ENCODE peak calls at places on chromosome 14, in six cellular contexts. S is dorsolateral prefrontal cortex, J is psoas muscle, G is pancreas, C is stomach, P is HCT116. L is an unnamed sample.

GRCh38 chr14:97178781-97179180 is 381.6 kb downstream of the VRK1 start:
- DNase-seq in S (no peak), J (no peak), G (no peak), C (no peak), P (no peak), L (no peak)

GRCh38 chr14:60485600-60486251 is at the start of gene C14orf39:
- DNase-seq in S (no peak), J (peak), G (no peak), C (no peak), P (no peak), L (no peak)

GRCh38 chr14:65469903-65470302 is 57.4 kb downstream of the FUT8 start:
- DNase-seq in S (peak), J (no peak), G (no peak), C (no peak), P (no peak), L (no peak)

GRCh38 chr14:86777950-86778602 is 1214.9 kb downstream of the GALC start:
- DNase-seq in S (no peak), J (no peak), G (no peak), C (no peak), P (no peak), L (no peak)

GRCh38 chr14:73787760-73788508 is 63.7 kb upstream of the PTGR2 start:
- DNase-seq in S (no peak), J (no peak), G (no peak), C (no peak), P (no peak), L (no peak)

GRCh38 chr14:40987481-40987880 is 619.2 kb upstream of the LRFN5 start:
- DNase-seq in S (no peak), J (no peak), G (no peak), C (no peak), P (no peak), L (no peak)

GRCh38 chr14:57898837-57899572 is 33.1 kb upstream of the SLC35F4 start:
- DNase-seq in S (no peak), J (no peak), G (no peak), C (no peak), P (no peak), L (no peak)

GRCh38 chr14:56422703-56423213 is 156.8 kb upstream of the TMEM260 start:
- DNase-seq in S (peak), J (peak), G (peak), C (peak), P (peak), L (peak)

GRCh38 chr14:102251161-102251560 is 53.8 kb downstream of the MOK start:
- DNase-seq in S (no peak), J (no peak), G (no peak), C (no peak), P (no peak), L (no peak)

GRCh38 chr14:64762044-64763034 is 58.1 kb downstream of the PLEKHG3 start:
- DNase-seq in S (peak), J (peak), G (peak), C (peak), P (peak), L (peak)

GRCh38 chr14:60616326-60617044 is 32.8 kb downstream of the SIX1 start:
- DNase-seq in S (no peak), J (no peak), G (no peak), C (no peak), P (no peak), L (no peak)

GRCh38 chr14:89564291-89564957 is 147.4 kb upstream of the FOXN3 start:
- DNase-seq in S (no peak), J (no peak), G (no peak), C (no peak), P (no peak), L (no peak)

GRCh38 chr14:105470812-105471771 is 3.5 kb upstream of the CRIP2 start:
- DNase-seq in S (no peak), J (no peak), G (peak), C (no peak), P (no peak), L (no peak)

GRCh38 chr14:84409435-84409834 is 1120.5 kb upstream of the FLRT2 start:
- DNase-seq in S (no peak), J (no peak), G (no peak), C (no peak), P (no peak), L (no peak)

GRCh38 chr14:69518341-69519101 is 34.0 kb downstream of the PLEKHD1 start:
- DNase-seq in S (no peak), J (no peak), G (no peak), C (no peak), P (no peak), L (no peak)

GRCh38 chr14:62711351-62712023 is 333.8 kb downstream of the KCNH5 start:
- DNase-seq in S (no peak), J (no peak), G (no peak), C (no peak), P (no peak), L (no peak)

GRCh38 chr14:105951399-105951798 is 425.0 kb downstream of the TMEM121 start:
- DNase-seq in S (no peak), J (no peak), G (no peak), C (no peak), P (no peak), L (no peak)

GRCh38 chr14:101815994-101816393 is 54.5 kb downstream of the PPP2R5C start:
- DNase-seq in S (no peak), J (no peak), G (no peak), C (no peak), P (no peak), L (no peak)

GRCh38 chr14:21408152-21408551 is 24.3 kb upstream of the SUPT16H start:
- DNase-seq in S (no peak), J (no peak), G (no peak), C (no peak), P (no peak), L (no peak)

GRCh38 chr14:94390372-94391086 is 2.1 kb upstream of the SERPINA1 start:
- DNase-seq in S (no peak), J (peak), G (peak), C (peak), P (no peak), L (peak)

GRCh38 chr14:72565200-72565599 is 328.7 kb downstream of the DPF3 start:
- DNase-seq in S (peak), J (peak), G (no peak), C (no peak), P (no peak), L (no peak)

GRCh38 chr14:85214471-85214870 is 315.5 kb upstream of the FLRT2 start:
- DNase-seq in S (no peak), J (no peak), G (no peak), C (no peak), P (no peak), L (no peak)

GRCh38 chr14:89351364-89351957 is 65.6 kb downstream of the FOXN3 start:
- DNase-seq in S (no peak), J (no peak), G (peak), C (peak), P (no peak), L (peak)

GRCh38 chr14:95910628-95911027 is 34.0 kb downstream of the TUNAR start:
- DNase-seq in S (no peak), J (no peak), G (no peak), C (no peak), P (no peak), L (no peak)

GRCh38 chr14:34426313-34427295 is 35.4 kb downstream of the SPTSSA start:
- DNase-seq in S (no peak), J (no peak), G (peak), C (peak), P (no peak), L (no peak)

GRCh38 chr14:96178674-96179321 is 25.8 kb upstream of the BDKRB2 start:
- DNase-seq in S (no peak), J (no peak), G (no peak), C (no peak), P (no peak), L (no peak)

GRCh38 chr14:21771671-21772070 is 98.1 kb upstream of the OR4E1 start:
- DNase-seq in S (no peak), J (no peak), G (no peak), C (no peak), P (no peak), L (no peak)

GRCh38 chr14:70971588-70971987 is 64.3 kb downstream of the PCNX1 start:
- DNase-seq in S (no peak), J (no peak), G (no peak), C (no peak), P (no peak), L (no peak)

GRCh38 chr14:70156602-70157001 is 32.1 kb downstream of the SLC8A3 start:
- DNase-seq in S (no peak), J (peak), G (no peak), C (no peak), P (no peak), L (no peak)

GRCh38 chr14:102055181-102055901 is 31.5 kb downstream of the HSP90AA1 start:
- DNase-seq in S (no peak), J (peak), G (no peak), C (no peak), P (no peak), L (no peak)

GRCh38 chr14:96762650-96763049 is 34.5 kb upstream of the VRK1 start:
- DNase-seq in S (no peak), J (no peak), G (no peak), C (no peak), P (peak), L (no peak)

GRCh38 chr14:71666579-71667145 is 265.6 kb upstream of the RGS6 start:
- DNase-seq in S (no peak), J (no peak), G (no peak), C (no peak), P (no peak), L (no peak)

GRCh38 chr14:105019861-105020814 is 745 bp downstream of the CDCA4 start:
- DNase-seq in S (no peak), J (no peak), G (no peak), C (peak), P (no peak), L (peak)

GRCh38 chr14:101535232-101535631 is 26.1 kb upstream of the DIO3 start:
- DNase-seq in S (no peak), J (no peak), G (no peak), C (no peak), P (no peak), L (no peak)

GRCh38 chr14:89276424-89276975 is 140.5 kb downstream of the FOXN3 start:
- DNase-seq in S (no peak), J (no peak), G (no peak), C (no peak), P (no peak), L (no peak)

GRCh38 chr14:76768201-76768656 is 7.0 kb downstream of the VASH1 start:
- DNase-seq in S (peak), J (peak), G (no peak), C (peak), P (no peak), L (no peak)

GRCh38 chr14:28652782-28653181 is 113.8 kb upstream of the FOXG1 start:
- DNase-seq in S (no peak), J (no peak), G (no peak), C (no peak), P (no peak), L (no peak)

GRCh38 chr14:58298880-58299664 is 717 bp downstream of the ARID4A start:
- DNase-seq in S (no peak), J (peak), G (peak), C (peak), P (no peak), L (peak)

DNA sequence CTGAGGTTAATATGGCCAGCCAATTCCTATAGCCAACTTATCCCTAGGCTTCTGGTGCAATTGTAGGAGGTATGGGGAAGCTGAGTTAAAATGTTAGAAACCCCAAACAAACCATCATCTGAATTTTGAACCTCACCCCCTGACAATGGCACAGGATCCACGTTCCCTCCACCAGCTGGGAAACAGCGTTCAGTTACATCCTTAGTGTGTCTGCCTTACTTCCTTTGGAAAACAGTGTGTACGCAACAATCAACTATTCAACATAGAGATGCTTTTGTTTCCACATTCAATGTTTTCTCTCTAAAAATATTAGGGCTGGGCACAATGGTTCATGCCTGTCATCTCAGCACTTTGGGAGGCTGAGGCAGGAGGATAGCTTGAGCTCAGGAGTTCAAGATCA is 203.4 kb downstream of the TTC7B start:
- DNase-seq in S (no peak), J (no peak), G (no peak), C (no peak), P (no peak), L (no peak)
- H3K27ac ChIP-seq in S (no peak), J (peak), G (no peak), C (no peak), P (no peak), L (no peak)

DNA sequence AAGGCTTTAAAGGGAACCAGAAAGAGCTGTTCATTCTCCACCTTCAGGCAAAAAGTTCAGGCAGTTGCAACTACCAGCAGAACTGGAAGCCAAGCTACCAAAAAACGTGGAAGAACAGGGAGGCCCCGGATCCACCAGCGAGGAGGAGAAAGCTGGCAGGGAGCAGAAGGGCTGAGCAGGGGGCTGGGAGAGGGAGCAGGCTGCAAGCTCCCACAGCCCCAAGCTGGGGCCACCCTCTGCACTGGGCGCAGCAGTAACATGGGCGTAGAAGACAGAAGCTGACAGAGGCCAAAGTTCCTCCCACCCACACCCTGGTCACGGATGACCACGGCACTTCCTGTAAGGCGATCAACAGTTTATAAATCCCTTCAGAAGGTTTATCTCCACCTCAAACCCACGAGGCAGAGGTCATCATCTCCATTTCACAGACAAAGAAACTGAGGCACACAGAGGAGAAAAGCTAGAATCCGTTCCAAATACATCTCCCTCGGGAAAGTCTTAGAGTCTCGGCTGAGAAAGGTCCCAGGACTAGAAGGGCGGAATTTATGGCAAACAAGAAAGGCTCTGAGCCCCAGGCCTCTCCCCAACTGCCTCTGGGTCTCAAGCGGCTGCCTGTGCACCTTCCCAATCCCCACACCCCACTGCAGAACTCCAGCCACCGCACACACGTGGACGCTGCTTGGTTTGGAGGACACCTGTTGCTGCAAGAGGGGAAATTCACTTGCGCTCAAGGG is 1.8 kb downstream of the CCDC85C start:
- DNase-seq in S (no peak), J (no peak), G (no peak), C (peak), P (no peak), L (no peak)
- H3K27ac ChIP-seq in S (no peak), J (no peak), G (peak), C (peak), P (peak), L (no peak)

DNA sequence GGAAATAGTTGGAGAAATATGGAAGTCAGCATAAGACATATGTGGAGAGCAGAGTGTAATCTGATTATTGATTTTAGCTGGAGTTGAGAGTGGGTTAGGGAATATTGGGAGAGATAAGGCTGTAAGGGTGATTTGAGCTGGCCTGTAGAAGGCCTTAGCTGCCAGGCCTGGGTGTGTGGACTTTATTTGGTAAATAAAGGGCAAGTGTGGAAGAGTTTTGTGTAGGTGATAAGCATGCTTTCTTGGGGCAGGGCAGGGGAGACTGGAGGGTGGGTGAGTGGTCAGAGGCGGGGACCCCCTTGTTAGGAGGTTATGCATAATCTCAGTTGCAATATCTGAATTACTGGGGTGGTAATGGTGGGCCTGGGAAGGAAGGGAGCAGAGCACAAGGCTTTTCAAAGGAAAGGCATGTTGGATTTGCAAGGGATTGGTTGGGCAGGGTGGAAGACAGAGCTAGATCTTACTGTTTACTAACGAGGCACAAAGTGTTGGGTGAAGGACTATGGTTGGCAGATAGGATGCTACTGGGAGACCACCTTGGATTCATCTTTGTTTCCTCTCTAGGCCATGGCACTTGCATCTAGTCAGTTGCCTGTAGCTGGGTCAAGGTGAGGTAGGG is 5.5 kb downstream of the KHNYN start:
- DNase-seq in S (no peak), J (no peak), G (no peak), C (no peak), P (no peak), L (no peak)
- H3K27ac ChIP-seq in S (no peak), J (no peak), G (no peak), C (peak), P (no peak), L (no peak)

DNA sequence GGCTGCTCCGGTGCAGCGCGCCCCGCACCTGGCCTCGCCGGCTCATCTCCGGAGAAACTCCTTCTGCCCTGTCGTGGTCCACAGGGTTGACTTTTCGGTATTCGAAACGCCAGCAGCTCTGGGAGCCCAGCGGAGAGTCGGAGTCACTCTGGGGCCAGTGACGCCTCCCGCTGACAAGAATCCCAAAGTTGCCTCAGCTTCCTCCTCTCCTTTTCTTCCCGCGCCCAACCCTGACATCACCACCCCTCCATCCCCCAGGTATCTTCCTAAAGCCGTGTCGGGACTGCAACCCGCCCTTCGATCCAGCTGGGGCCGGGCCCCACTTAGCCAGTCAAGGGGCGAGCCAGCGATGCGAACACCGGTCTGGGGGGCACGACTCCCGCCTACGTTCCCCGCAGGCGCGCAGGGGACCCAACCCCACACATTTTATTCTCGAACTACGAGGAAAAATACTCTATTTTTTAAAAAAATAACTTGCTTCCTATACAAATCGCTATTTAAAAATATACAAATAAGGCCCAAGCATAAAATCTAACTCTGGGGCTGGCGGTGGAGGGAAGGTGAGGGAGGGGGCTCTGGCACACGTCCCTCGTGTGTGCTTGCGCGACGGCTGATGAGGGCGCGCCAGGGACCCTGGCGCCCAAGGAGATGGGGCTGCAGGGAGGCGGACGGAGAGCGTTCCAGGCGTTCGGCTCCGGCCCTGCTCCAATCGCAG is 2.1 kb downstream of the NKX2-8 start:
- DNase-seq in S (no peak), J (no peak), G (no peak), C (no peak), P (no peak), L (no peak)
- H3K27ac ChIP-seq in S (no peak), J (no peak), G (no peak), C (no peak), P (no peak), L (no peak)

GRCh38 chr14:54976316-54976715 is 50.6 kb downstream of the WDHD1 start:
- DNase-seq in S (no peak), J (no peak), G (no peak), C (no peak), P (no peak), L (no peak)
- H3K27ac ChIP-seq in S (no peak), J (no peak), G (no peak), C (no peak), P (no peak), L (no peak)

GRCh38 chr14:67999290-67999689 is 179.7 kb downstream of the RAD51B start:
- DNase-seq in S (no peak), J (no peak), G (no peak), C (no peak), P (no peak), L (no peak)

GRCh38 chr14:67994561-67994960 is 175.0 kb downstream of the RAD51B start:
- DNase-seq in S (no peak), J (no peak), G (no peak), C (no peak), P (no peak), L (no peak)

GRCh38 chr14:67998804-67999203 is 179.2 kb downstream of the RAD51B start:
- DNase-seq in S (no peak), J (no peak), G (no peak), C (no peak), P (no peak), L (no peak)

GRCh38 chr14:67999693-68000384 is 180.3 kb downstream of the RAD51B start:
- DNase-seq in S (no peak), J (no peak), G (no peak), C (no peak), P (peak), L (no peak)

DNA sequence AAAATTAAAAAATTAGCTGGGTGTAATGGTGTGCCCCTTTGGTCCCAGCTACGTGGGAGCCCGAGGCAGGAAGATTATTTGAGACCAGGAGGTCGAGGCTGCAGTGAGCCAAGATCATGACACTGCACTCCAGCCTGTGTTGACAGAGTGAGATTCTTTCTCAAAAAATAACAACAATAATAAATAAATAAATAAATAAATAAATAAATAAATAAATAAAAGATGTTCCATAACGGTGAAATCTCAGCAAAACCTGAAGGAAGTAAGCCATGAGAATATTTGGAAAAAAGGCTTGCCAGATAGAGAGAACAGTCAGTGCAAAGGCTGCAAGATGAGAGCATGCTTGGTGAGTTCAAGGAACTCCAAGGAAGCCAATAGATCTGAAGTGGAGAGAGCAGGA is 176.7 kb downstream of the RAD51B start:
- DNase-seq in S (no peak), J (no peak), G (no peak), C (no peak), P (no peak), L (no peak)
- H3K27ac ChIP-seq in S (no peak), J (no peak), G (no peak), C (no peak), P (peak), L (no peak)

GRCh38 chr14:103402700-103403099 is 17.5 kb downstream of the MARK3 start:
- DNase-seq in S (no peak), J (no peak), G (no peak), C (no peak), P (no peak), L (no peak)
- H3K27ac ChIP-seq in S (no peak), J (peak), G (no peak), C (peak), P (no peak), L (no peak)